ENCODE peak calls at places on chromosomes 12 and 14, in four cellular contexts. U is skeletal muscle cell, R is HS-27A, C is SHP77. Y is an unnamed sample.

GRCh38 chr14:64279719-64280668 is 14.2 kb downstream of the ESR2 start:
- DNase-seq in U (no peak), R (no peak), C (no peak), Y (no peak)

GRCh38 chr12:30925607-30926242 is 823 bp upstream of the TSPAN11 start:
- DNase-seq in U (no peak), R (no peak), C (no peak), Y (no peak)

GRCh38 chr12:195951-196350 is 18.0 kb downstream of the SLC6A12 start:
- DNase-seq in U (no peak), R (no peak), C (no peak), Y (no peak)

GRCh38 chr12:43222796-43223195 is 329.2 kb downstream of the ADAMTS20 start:
- DNase-seq in U (peak; percentile 6), R (no peak), C (no peak), Y (no peak)

GRCh38 chr12:100826323-100826722 is 31.7 kb downstream of the ANO4 start:
- DNase-seq in U (peak; percentile 5), R (no peak), C (no peak), Y (peak; percentile 48)

GRCh38 chr14:69547701-69548348 is 26.8 kb downstream of the CCDC177 start:
- DNase-seq in U (no peak), R (no peak), C (no peak), Y (no peak)

GRCh38 chr14:56129941-56130340 is 11.7 kb downstream of the PELI2 start:
- DNase-seq in U (no peak), R (no peak), C (no peak), Y (peak; percentile 85)

GRCh38 chr12:130754234-130755001 is 38.3 kb upstream of the RIMBP2 start:
- DNase-seq in U (no peak), R (no peak), C (no peak), Y (no peak)

GRCh38 chr14:71380271-71380670 is 473.0 kb downstream of the PCNX1 start:
- DNase-seq in U (no peak), R (no peak), C (no peak), Y (no peak)

GRCh38 chr12:120748242-120748641 is 22.6 kb downstream of the ACADS start:
- DNase-seq in U (no peak), R (no peak), C (no peak), Y (no peak)

GRCh38 chr12:11765421-11765816 is 115.9 kb downstream of the ETV6 start:
- DNase-seq in U (no peak), R (no peak), C (no peak), Y (peak; percentile 50)

GRCh38 chr14:26846388-26846787 is 248.6 kb upstream of the NOVA1 start:
- DNase-seq in U (peak; percentile 35), R (no peak), C (no peak), Y (no peak)

GRCh38 chr12:62744551-62744950 is 190.4 kb downstream of the PPM1H start:
- DNase-seq in U (peak; percentile 39), R (peak; percentile 74), C (peak; percentile 69), Y (no peak)

GRCh38 chr14:100534528-100535286 is 52.5 kb downstream of the BEGAIN start:
- DNase-seq in U (no peak), R (no peak), C (no peak), Y (peak; percentile 43)

GRCh38 chr12:89663577-89664357 is 44.9 kb downstream of the ATP2B1 start:
- DNase-seq in U (peak; percentile 22), R (no peak), C (no peak), Y (peak; percentile 83)

GRCh38 chr14:64958201-64958600 is 13.9 kb downstream of the RAB15 start:
- DNase-seq in U (no peak), R (no peak), C (no peak), Y (no peak)

GRCh38 chr14:99188721-99189120 is 83.3 kb downstream of the BCL11B start:
- DNase-seq in U (no peak), R (no peak), C (no peak), Y (no peak)

GRCh38 chr12:119932921-119933320 is 55.8 kb upstream of the CIT start:
- DNase-seq in U (no peak), R (no peak), C (no peak), Y (no peak)

GRCh38 chr14:69247691-69248440 is 12.1 kb upstream of the GALNT16 start:
- DNase-seq in U (peak; percentile 88), R (no peak), C (no peak), Y (no peak)

GRCh38 chr12:113462880-113463745 is 8.6 kb downstream of the LHX5 start:
- DNase-seq in U (no peak), R (no peak), C (no peak), Y (no peak)

GRCh38 chr12:34406228-34406995 is 384.1 kb downstream of the ALG10 start:
- DNase-seq in U (no peak), R (no peak), C (no peak), Y (no peak)

GRCh38 chr14:89616425-89617141 is 199.6 kb upstream of the FOXN3 start:
- DNase-seq in U (no peak), R (no peak), C (no peak), Y (peak; percentile 69)

GRCh38 chr14:101072945-101073597 is 169.5 kb upstream of the RTL1 start:
- DNase-seq in U (peak; percentile 93), R (peak; percentile 33), C (peak; percentile 91), Y (peak; percentile 76)

GRCh38 chr14:61472801-61473376 is 151.5 kb downstream of the PRKCH start:
- DNase-seq in U (no peak), R (no peak), C (no peak), Y (no peak)

GRCh38 chr12:50314629-50315312 is 31.5 kb upstream of the LIMA1 start:
- DNase-seq in U (no peak), R (peak; percentile 46), C (peak; percentile 12), Y (peak; percentile 56)

GRCh38 chr12:26056335-26056734 is 68.5 kb downstream of the BHLHE41 start:
- DNase-seq in U (no peak), R (peak; percentile 59), C (no peak), Y (no peak)

GRCh38 chr12:95083938-95084337 is 10.5 kb upstream of the NR2C1 start:
- DNase-seq in U (peak; percentile 74), R (no peak), C (no peak), Y (no peak)

GRCh38 chr14:73191441-73191840 is 45.9 kb upstream of the PAPLN start:
- DNase-seq in U (no peak), R (no peak), C (no peak), Y (no peak)